ENCODE peak calls at places on chromosome 11, in nine cellular contexts. D, H, V, E, S, Z, T, X and W are unnamed samples. For H3K4me1, the result is how much of the 10 kb centered on the place peaks cover.

GRCh38 chr11:33531743-33532181 is 168.9 kb downstream of the C11orf91 start:
- DNase-seq in D (peak), H (no peak), V (no peak), E (no peak), S (no peak), Z (no peak), T (peak), X (no peak), W (peak)

GRCh38 chr11:41328324-41328723 is 131.1 kb downstream of the LRRC4C start:
- DNase-seq in D (no peak), H (no peak), V (no peak), E (no peak), S (no peak), Z (no peak), T (no peak), X (no peak), W (no peak)

GRCh38 chr11:125235006-125235405 is 70.5 kb downstream of the PKNOX2 start:
- DNase-seq in D (no peak), H (no peak), V (peak), E (no peak), S (no peak), Z (no peak), T (no peak), X (no peak), W (no peak)

GRCh38 chr11:33977676-33978075 is 73.9 kb upstream of the CAPRIN1 start:
- DNase-seq in D (no peak), H (no peak), V (no peak), E (no peak), S (no peak), Z (peak), T (no peak), X (no peak), W (no peak)

GRCh38 chr11:34976496-34976895 is 60.1 kb downstream of the PDHX start:
- DNase-seq in D (no peak), H (no peak), V (no peak), E (no peak), S (peak), Z (no peak), T (no peak), X (no peak), W (no peak)

GRCh38 chr11:7673724-7674434 is 579 bp upstream of the CYB5R2 start:
- DNase-seq in D (peak), H (peak), V (peak), E (peak), S (no peak), Z (peak), T (peak), X (peak), W (no peak)

GRCh38 chr11:37687130-37687529 is 1089.1 kb upstream of the RAG2 start:
- DNase-seq in D (no peak), H (no peak), V (no peak), E (no peak), S (no peak), Z (no peak), T (no peak), X (no peak), W (no peak)

GRCh38 chr11:128890543-128891409 is at the start of gene KCNJ5:
- DNase-seq in D (peak), H (peak), V (peak), E (peak), S (no peak), Z (peak), T (peak), X (no peak), W (peak)

GRCh38 chr11:80136991-80137390 is 696.2 kb upstream of the TENM4 start:
- DNase-seq in D (no peak), H (no peak), V (no peak), E (no peak), S (no peak), Z (no peak), T (no peak), X (no peak), W (no peak)

GRCh38 chr11:76670475-76671235 is at the start of gene LRRC32:
- DNase-seq in D (peak), H (peak), V (peak), E (peak), S (peak), Z (peak), T (peak), X (peak), W (peak)

GRCh38 chr11:6390718-6391547 is 659 bp downstream of the SMPD1 start:
- DNase-seq in D (no peak), H (no peak), V (no peak), E (no peak), S (no peak), Z (no peak), T (no peak), X (no peak), W (no peak)

GRCh38 chr11:124748100-124748418 is 4.0 kb downstream of the VSIG2 start:
- DNase-seq in D (no peak), H (no peak), V (no peak), E (no peak), S (no peak), Z (no peak), T (no peak), X (no peak), W (no peak)

GRCh38 chr11:109865558-109866186 is 227.5 kb upstream of the ZC3H12C start:
- DNase-seq in D (peak), H (no peak), V (no peak), E (peak), S (no peak), Z (no peak), T (peak), X (no peak), W (no peak)

GRCh38 chr11:77107950-77108349 is 5.3 kb downstream of the OMP start:
- DNase-seq in D (peak), H (peak), V (no peak), E (no peak), S (peak), Z (no peak), T (peak), X (no peak), W (no peak)

GRCh38 chr11:34565417-34566208 is 52.0 kb upstream of the ELF5 start:
- DNase-seq in D (no peak), H (peak), V (peak), E (peak), S (peak), Z (peak), T (peak), X (no peak), W (no peak)

DNA sequence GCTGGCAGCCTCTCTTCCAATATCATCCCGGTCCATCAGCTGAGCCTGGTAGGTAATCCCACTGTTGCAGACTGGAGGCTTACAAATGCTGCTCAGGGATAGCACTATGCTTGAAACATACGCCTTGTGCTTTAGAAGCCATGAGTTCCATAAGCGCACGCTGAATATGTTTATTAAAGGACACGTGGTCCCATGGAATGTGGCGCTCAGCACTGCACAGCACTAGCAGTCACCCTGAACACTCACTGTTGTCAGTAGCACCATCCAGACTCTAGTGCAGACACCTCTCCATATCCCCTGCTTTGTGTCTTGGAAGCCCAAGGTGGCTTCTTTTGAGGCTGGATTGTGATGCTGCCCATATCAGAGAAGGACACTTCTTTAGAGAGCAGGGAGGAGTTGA is 120.9 kb downstream of the MAML2 start:
- DNase-seq in D (no peak), H (no peak), V (no peak), E (no peak), S (no peak), Z (no peak), T (no peak), X (no peak), W (no peak)
- H3K27ac ChIP-seq in D (no peak), H (no peak), V (no peak), E (no peak), S (no peak), Z (peak), T (peak), X (no peak), W (no peak)

GRCh38 chr11:4022669-4023068 is 71.9 kb upstream of the RRM1 start:
- DNase-seq in D (no peak), H (no peak), V (no peak), E (no peak), S (no peak), Z (peak), T (no peak), X (no peak), W (no peak)

GRCh38 chr11:4017129-4017528 is 77.5 kb upstream of the RRM1 start:
- DNase-seq in D (no peak), H (no peak), V (no peak), E (no peak), S (no peak), Z (no peak), T (no peak), X (no peak), W (no peak)

GRCh38 chr11:4025248-4025956 is 69.2 kb upstream of the RRM1 start:
- DNase-seq in D (no peak), H (no peak), V (no peak), E (no peak), S (peak), Z (no peak), T (no peak), X (no peak), W (no peak)

GRCh38 chr11:4018641-4019040 is 76.0 kb upstream of the RRM1 start:
- DNase-seq in D (no peak), H (no peak), V (no peak), E (no peak), S (no peak), Z (peak), T (no peak), X (no peak), W (no peak)

DNA sequence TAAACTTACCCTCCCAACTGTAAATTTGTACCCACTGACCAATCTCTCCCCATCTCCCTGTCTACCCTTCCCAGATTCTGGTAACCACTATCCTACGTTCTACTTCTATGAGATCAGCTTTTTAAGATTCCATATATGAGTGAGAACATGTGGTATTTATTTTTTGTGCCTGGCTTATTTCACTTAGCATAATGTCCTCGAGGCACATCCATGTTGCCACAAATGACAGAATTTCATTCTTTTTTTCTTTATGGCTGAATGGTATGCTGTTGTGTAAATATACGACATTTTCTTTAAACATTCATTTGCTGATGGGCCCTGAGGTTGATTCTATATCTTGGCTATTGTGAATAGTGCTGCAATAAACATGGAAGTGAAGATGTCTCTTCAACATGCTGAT is 74.7 kb upstream of the RRM1 start:
- DNase-seq in D (no peak), H (no peak), V (no peak), E (no peak), S (no peak), Z (peak), T (no peak), X (no peak), W (no peak)
- H3K4me1 ChIP-seq in D (under half), H (under half), V (under half), E (under half), S (under half), Z (under half), T (under half), X (under half), W (under half)

DNA sequence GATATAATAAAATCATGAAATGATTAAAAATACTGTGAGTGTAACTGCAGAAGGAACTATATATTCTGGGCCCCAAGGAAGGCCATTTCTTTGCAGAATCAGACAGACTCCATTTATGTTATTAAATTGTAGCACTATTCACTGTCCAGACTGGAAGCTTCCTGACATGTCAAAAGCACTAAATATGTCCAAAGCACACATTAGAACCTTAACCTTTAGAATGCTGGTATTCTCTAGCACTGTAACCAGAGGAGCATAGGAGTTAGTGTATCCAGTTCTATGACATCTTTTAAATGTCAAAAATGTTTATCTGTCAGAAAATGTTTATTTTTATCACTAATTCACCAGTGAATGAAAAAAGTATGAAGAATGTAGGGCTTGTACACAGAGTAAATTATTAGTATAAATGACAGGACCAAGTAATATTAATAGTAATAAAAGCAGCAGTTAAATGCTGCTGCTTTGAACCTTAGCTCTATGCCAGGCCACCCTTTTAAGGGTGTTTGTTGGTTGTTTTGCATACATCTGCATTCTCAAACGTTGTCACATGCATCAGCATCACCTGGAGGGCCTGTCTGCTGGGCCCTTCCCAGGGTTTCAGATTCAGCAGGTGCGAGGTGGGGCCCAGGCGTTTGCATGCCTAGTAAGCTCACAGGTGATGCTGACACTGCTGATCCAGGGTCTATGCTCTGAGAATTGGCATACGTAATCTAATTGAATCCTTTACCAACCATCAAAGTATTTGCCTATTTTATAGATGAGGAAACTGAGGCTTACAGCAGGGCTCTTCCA is 246.7 kb downstream of the CADM1 start:
- DNase-seq in D (no peak), H (no peak), V (no peak), E (peak), S (no peak), Z (no peak), T (no peak), X (no peak), W (no peak)
- H3K27ac ChIP-seq in D (no peak), H (no peak), V (no peak), E (no peak), S (no peak), Z (no peak), T (no peak), X (no peak), W (no peak)

DNA sequence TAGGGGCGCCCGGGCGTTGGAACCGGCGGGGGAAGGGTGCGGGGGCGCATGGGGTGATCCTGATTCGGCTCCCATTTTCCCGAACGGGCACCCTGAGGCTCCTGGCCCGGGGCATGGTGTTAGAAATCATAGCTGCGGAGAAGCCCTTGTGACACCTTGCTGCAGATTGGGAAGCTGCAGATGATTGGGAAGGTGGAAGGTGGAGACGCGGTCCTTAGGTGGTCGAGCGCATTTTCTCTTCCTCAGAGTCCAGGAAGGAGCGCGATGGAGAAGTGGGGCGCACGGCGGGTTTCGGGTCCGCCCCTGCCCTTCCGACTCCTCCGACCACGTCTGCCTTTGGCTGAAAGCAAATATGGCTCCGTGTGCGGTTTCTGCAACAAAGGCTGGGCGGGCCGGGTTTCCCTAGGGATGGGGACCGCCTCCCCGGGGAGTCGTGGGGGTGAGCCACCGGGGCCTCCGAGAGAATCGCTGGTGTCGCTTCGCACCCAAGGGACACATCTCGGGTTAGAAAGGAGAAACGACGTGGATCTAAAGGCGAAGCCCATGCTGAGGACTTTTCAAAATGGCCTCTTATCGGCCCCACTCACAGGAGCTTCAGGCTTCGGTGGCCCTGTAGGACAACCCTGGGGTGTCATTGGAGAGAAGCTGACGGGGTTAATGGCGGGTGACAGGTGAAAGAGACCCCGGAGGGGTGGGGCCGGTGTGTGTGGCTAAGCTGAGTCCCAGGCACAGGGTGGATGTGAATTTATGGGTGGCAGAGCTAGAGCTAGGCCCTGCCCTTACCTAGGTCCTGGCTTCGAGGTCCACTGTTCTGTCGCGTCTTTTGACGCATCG is 707 bp upstream of the FTH1 start:
- DNase-seq in D (peak), H (peak), V (peak), E (no peak), S (peak), Z (peak), T (peak), X (peak), W (peak)
- H3K4me1 ChIP-seq in D (under half), H (under half), V (under half), E (under half), S (half or more), Z (under half), T (half or more), X (half or more), W (half or more)

DNA sequence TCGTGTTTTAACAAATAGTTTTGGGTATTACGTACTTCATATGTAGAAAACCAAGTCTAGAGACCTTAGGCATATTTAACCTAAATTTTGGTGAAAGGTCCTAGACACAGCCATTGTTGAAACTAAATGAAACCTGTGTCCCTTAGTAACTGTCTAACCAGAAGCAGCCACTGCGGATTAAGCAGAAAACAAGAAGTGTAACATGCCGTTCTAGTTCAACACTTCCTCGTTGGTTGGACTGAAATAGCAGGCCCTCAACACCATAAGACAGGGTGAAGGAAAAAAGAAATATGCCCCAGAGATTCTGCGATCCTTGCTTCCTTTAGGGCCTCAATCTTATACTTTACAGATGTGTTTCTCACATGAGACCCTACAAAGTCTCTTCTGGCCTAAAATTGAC is 2.0 kb downstream of the NAA40 start:
- DNase-seq in D (no peak), H (no peak), V (no peak), E (no peak), S (no peak), Z (peak), T (no peak), X (no peak), W (no peak)
- H3K27ac ChIP-seq in D (no peak), H (no peak), V (no peak), E (no peak), S (no peak), Z (no peak), T (no peak), X (no peak), W (peak)

DNA sequence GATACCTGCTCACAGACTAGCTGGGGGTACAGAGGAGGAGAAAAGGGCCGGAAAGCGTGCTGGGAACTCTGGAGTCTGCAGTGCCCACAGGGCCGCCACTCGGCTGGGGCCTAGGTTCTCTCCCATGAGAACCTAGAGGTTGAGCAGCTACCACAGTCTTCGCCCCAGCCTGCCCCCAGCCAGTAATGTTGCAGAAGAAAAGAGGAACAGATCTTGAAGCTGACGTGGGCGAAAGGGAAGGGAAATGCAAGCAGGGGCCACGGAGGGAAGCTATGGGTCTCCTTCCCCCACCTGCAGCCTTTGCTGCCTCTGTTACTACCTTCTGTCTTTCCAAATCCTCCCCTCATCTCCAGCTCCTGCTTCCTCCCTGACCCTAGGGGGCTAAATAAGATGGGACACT is 28.8 kb upstream of the P2RY2 start:
- DNase-seq in D (no peak), H (no peak), V (no peak), E (no peak), S (no peak), Z (peak), T (no peak), X (peak), W (peak)
- H3K4me1 ChIP-seq in D (under half), H (under half), V (under half), E (under half), S (under half), Z (under half), T (under half), X (under half), W (under half)

GRCh38 chr11:116310215-116310614 is 462.6 kb downstream of the BUD13 start:
- DNase-seq in D (no peak), H (no peak), V (peak), E (no peak), S (no peak), Z (no peak), T (no peak), X (no peak), W (no peak)

GRCh38 chr11:116311141-116311540 is 461.6 kb downstream of the BUD13 start:
- DNase-seq in D (no peak), H (no peak), V (no peak), E (no peak), S (no peak), Z (no peak), T (no peak), X (no peak), W (no peak)

GRCh38 chr11:116314012-116314411 is 458.8 kb downstream of the BUD13 start:
- DNase-seq in D (no peak), H (no peak), V (no peak), E (no peak), S (no peak), Z (no peak), T (no peak), X (no peak), W (no peak)

GRCh38 chr11:116312560-116313340 is 460.0 kb downstream of the BUD13 start:
- DNase-seq in D (peak), H (peak), V (peak), E (no peak), S (peak), Z (no peak), T (peak), X (peak), W (peak)

DNA sequence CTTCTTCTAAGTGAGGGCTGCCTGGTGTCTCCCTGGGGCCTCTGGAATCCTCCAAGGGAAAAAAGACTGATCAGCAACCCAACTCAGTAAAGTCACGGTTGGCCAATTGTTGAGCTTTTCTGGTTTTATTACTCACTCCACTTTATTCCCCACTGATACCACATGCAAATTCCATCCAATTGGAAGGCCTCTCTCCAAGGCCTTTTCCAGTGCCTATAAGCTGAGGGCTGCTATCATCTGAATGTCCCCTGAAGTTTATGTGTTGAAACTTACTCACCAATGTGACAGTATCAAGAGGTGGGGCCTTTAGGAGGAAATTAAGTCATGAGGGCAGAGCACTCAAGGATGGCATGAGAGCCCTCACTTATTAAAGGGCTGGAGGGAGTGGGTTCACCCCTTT is 463.3 kb downstream of the BUD13 start:
- DNase-seq in D (no peak), H (no peak), V (no peak), E (no peak), S (no peak), Z (no peak), T (no peak), X (no peak), W (no peak)
- H3K27ac ChIP-seq in D (no peak), H (no peak), V (no peak), E (no peak), S (no peak), Z (no peak), T (no peak), X (no peak), W (no peak)